ENCODE peak calls at places on chromosome X, in four cellular contexts. One of them, this sample, is unnamed.

GRCh38 chrX:110851780-110852179 is 56.2 kb upstream of the CHRDL1 start:
- DNase-seq in GM12878: no peak
- DNase-seq in K562: peak
- DNase-seq in HepG2: no peak
- DNase-seq in this sample: peak

GRCh38 chrX:155086202-155086840 is 15.0 kb downstream of the BRCC3 start:
- DNase-seq in GM12878: no peak
- DNase-seq in K562: peak
- DNase-seq in HepG2: peak
- DNase-seq in this sample: peak

GRCh38 chrX:117510453-117510852 is 606.2 kb downstream of the KLHL13 start:
- DNase-seq in GM12878: no peak
- DNase-seq in K562: no peak
- DNase-seq in HepG2: no peak
- DNase-seq in this sample: no peak

GRCh38 chrX:142005532-142005931 is 101.8 kb downstream of the MAGEC1 start:
- DNase-seq in GM12878: no peak
- DNase-seq in K562: no peak
- DNase-seq in HepG2: no peak
- DNase-seq in this sample: no peak

GRCh38 chrX:65712005-65712861 is 44.8 kb downstream of the MSN start:
- DNase-seq in GM12878: no peak
- DNase-seq in K562: no peak
- DNase-seq in HepG2: no peak
- DNase-seq in this sample: no peak

GRCh38 chrX:53039239-53039638 is 9.3 kb upstream of the GPR173 start:
- DNase-seq in GM12878: no peak
- DNase-seq in K562: peak
- DNase-seq in HepG2: no peak
- DNase-seq in this sample: no peak

GRCh38 chrX:638482-639131 is 8.0 kb downstream of the SHOX start:
- DNase-seq in GM12878: no peak
- DNase-seq in K562: no peak
- DNase-seq in HepG2: no peak
- DNase-seq in this sample: no peak

GRCh38 chrX:29530520-29530919 is 684.8 kb upstream of the MAGEB2 start:
- DNase-seq in GM12878: no peak
- DNase-seq in K562: no peak
- DNase-seq in HepG2: no peak
- DNase-seq in this sample: no peak

GRCh38 chrX:137926090-137926489 is 360.2 kb downstream of the ZIC3 start:
- DNase-seq in GM12878: no peak
- DNase-seq in K562: no peak
- DNase-seq in HepG2: no peak
- DNase-seq in this sample: peak

GRCh38 chrX:41327359-41327758 is 6.6 kb upstream of the DDX3X start:
- DNase-seq in GM12878: no peak
- DNase-seq in K562: no peak
- DNase-seq in HepG2: peak
- DNase-seq in this sample: no peak

GRCh38 chrX:41382699-41383645 is 49.0 kb downstream of the DDX3X start:
- DNase-seq in GM12878: no peak
- DNase-seq in K562: no peak
- DNase-seq in HepG2: no peak
- DNase-seq in this sample: no peak

GRCh38 chrX:38891641-38892413 is 90.6 kb downstream of the MID1IP1 start:
- DNase-seq in GM12878: no peak
- DNase-seq in K562: no peak
- DNase-seq in HepG2: no peak
- DNase-seq in this sample: no peak

GRCh38 chrX:65707153-65707552 is 39.7 kb downstream of the MSN start:
- DNase-seq in GM12878: no peak
- DNase-seq in K562: no peak
- DNase-seq in HepG2: no peak
- DNase-seq in this sample: no peak

GRCh38 chrX:131649741-131650140 is 105.9 kb downstream of the OR13H1 start:
- DNase-seq in GM12878: no peak
- DNase-seq in K562: no peak
- DNase-seq in HepG2: no peak
- DNase-seq in this sample: no peak

DNA sequence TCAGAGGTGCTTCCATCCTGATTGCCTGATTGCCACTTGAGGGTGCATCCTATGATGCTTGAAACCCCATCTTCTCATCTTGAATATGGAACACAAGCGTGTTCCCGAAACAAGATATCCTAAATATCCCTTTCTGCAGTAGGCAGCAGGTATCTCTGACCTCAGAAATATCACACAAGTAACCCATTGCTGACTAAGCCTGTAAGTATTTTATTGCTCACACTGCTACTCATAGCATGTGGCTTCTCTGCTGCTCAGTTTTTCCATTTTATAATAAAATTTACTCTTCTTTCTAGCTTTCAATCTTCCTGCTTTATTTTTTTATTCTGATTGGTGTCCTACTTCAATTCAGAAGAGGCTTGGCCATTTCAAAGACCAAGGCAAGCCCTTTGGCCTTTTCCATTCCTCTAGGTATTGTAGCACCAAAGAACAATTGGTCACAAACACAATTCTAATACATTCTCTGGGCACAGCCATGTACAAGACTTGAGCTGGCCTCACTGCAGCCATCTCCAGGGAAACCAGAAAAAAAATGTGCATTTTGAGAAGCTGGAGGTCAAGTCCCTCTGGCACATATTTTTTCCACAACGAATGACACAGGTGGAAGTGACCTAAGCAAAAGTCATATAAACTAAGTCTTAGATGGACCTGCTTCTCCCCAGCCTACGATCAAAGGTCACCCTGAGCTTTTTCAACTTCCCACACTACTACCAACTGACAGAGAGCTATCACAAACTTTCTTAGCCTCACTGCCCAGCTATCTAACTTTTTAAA is 107.0 kb downstream of the OR13H1 start:
- DNase-seq in GM12878: no peak
- DNase-seq in K562: no peak
- DNase-seq in HepG2: no peak
- DNase-seq in this sample: no peak
- TF ChIP-seq TCF7 in GM12878: no peak
- TF ChIP-seq TCF7 in K562: no peak
- TF ChIP-seq TCF7 in HepG2: no peak
- TF ChIP-seq TCF7 in this sample: no peak

DNA sequence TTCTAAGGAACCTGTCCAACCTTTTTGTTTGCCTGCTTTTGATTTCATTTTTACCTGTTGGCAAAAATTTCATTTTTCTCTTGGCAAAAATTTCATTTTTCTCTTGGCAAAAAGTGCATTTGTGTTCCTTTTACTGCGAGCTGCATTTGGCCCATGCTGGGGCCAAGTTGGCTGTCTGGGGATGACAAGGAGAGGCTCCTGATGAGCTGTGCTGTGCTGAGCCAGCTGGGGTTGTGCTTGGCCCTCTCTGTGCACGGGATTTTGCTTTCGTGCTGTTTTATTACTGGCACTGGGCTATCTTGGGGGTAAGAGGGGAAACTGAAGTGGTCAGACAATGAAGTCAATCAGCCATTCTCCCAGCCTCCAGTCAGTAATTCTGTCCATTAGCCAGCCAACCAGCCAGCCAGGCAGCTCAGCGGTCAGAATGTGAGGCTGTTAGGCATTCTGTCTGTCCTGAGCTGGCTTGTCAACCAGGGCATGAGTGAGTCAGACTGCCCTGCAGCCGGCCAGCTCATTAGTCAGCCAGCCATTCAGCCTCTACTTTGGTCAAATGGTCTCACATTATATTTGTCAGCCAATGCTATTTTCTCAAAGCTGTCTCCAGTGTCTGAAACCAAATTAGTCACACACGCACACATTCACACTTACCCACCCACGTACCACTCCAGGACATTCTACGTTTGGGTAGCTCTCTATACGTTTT is 56.9 kb upstream of the PRPS1 start:
- DNase-seq in GM12878: no peak
- DNase-seq in K562: no peak
- DNase-seq in HepG2: peak
- DNase-seq in this sample: no peak
- TF ChIP-seq ATF3 in GM12878: no peak
- TF ChIP-seq ATF3 in K562: no peak
- TF ChIP-seq ATF3 in HepG2: no peak
- TF ChIP-seq ATF3 in this sample: no peak

DNA sequence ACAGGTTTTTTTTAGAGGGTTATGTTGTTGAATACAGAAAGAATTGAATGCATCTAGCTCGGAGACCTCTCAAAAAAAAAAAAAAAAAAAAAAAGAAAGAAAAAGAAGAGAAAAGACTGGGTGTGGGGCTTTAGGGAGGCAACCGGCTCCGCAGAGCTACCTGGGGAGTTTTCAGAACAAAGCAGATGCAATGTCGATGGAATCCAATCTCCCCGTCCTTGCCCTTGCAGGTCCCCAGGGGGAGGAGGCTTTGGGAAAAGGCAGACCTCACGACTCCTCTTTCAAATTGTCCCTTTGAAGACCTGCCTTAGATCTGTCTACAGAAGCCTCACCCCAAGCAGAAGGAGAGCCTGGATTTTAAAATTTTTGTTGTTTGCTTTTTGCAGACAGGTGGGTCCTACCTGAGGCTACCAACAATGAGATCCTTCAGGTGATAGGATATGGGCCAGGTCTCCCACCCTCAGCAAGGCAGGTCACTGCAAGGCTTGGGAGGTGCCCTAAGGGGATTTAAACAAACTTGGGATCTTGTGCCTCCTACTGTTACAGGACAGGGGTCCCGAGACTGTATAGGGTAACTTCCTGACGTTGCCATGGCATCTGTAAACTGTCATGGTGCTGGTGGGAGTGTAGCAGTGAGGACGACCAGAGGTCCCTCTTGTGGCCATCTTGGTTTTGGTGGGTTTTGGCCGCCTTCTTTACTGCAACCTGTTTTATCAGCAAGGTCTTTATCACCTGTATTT is 75.2 kb upstream of the PRKX start:
- DNase-seq in GM12878: no peak
- DNase-seq in K562: no peak
- DNase-seq in HepG2: no peak
- DNase-seq in this sample: peak
- TF ChIP-seq CTCF in GM12878: no peak
- TF ChIP-seq CTCF in K562: peak
- TF ChIP-seq CTCF in HepG2: no peak
- TF ChIP-seq CTCF in this sample: no peak

GRCh38 chrX:70664726-70665125 is 220.1 kb downstream of the DLG3 start:
- DNase-seq in GM12878: no peak
- DNase-seq in K562: no peak
- DNase-seq in HepG2: peak
- DNase-seq in this sample: no peak
- TF ChIP-seq TCF7 in GM12878: no peak
- TF ChIP-seq TCF7 in K562: no peak
- TF ChIP-seq TCF7 in HepG2: no peak
- TF ChIP-seq TCF7 in this sample: no peak

GRCh38 chrX:130654409-130654970 is 248.5 kb downstream of the ENOX2 start:
- DNase-seq in GM12878: no peak
- DNase-seq in K562: no peak
- DNase-seq in HepG2: no peak
- DNase-seq in this sample: no peak
- TF ChIP-seq ATF3 in GM12878: no peak
- TF ChIP-seq ATF3 in K562: no peak
- TF ChIP-seq ATF3 in HepG2: no peak
- TF ChIP-seq ATF3 in this sample: no peak

DNA sequence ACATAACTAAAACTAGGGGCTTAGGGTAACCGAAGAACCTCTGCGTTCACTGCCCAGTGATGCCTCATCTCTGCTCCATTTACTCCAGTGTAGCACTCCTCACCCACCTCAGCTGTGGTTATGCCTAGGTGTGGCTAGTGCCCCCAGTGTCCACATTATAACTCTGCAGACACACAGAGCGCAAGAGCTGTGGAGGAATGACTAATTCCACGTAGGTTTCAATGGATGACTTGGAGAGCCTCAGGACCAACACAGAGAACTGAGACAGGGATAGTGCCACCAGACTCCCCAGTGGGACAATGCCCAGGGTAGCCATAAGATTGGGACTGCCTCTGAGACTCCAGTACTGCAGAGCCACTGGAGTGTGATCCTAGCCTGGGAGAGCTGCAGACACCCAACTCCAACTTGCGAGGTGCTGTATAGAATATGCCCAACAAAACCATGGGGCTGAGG is 542.4 kb upstream of the DIPK2B start:
- DNase-seq in GM12878: no peak
- DNase-seq in K562: no peak
- DNase-seq in HepG2: peak
- DNase-seq in this sample: peak
- TF ChIP-seq CTCF in GM12878: peak
- TF ChIP-seq CTCF in K562: peak
- TF ChIP-seq CTCF in HepG2: peak
- TF ChIP-seq CTCF in this sample: no peak

GRCh38 chrX:105765691-105766090 is 56.6 kb upstream of the NRK start:
- DNase-seq in GM12878: no peak
- DNase-seq in K562: no peak
- DNase-seq in HepG2: peak
- DNase-seq in this sample: no peak
- TF ChIP-seq TCF7 in GM12878: no peak
- TF ChIP-seq TCF7 in K562: no peak
- TF ChIP-seq TCF7 in HepG2: no peak
- TF ChIP-seq TCF7 in this sample: no peak